ENCODE peak calls at places on chromosomes 3 and 15, in five cellular contexts. One of them, this sample, is unnamed. For H3K27me3, the result is how much of the 10 kb centered on the place peaks cover.

GRCh38 chr3:50303038-50303815 is at the start of gene HYAL1:
- DNase-seq in PC-9: no peak
- DNase-seq in keratinocyte: no peak
- DNase-seq in hepatocyte: peak
- DNase-seq in mammary epithelial cell: no peak
- DNase-seq in this sample: no peak

GRCh38 chr3:153144779-153145178 is 17.2 kb upstream of the RAP2B start:
- DNase-seq in PC-9: peak
- DNase-seq in hepatocyte: no peak
- DNase-seq in keratinocyte: no peak
- DNase-seq in mammary epithelial cell: peak
- DNase-seq in this sample: no peak

GRCh38 chr15:69735126-69735525 is 282.5 kb downstream of the RPLP1 start:
- DNase-seq in keratinocyte: no peak
- DNase-seq in PC-9: no peak
- DNase-seq in mammary epithelial cell: no peak
- DNase-seq in hepatocyte: peak
- DNase-seq in this sample: no peak

GRCh38 chr15:29682781-29683180 is 139.5 kb downstream of the TJP1 start:
- DNase-seq in mammary epithelial cell: peak
- DNase-seq in PC-9: no peak
- DNase-seq in hepatocyte: no peak
- DNase-seq in keratinocyte: no peak
- DNase-seq in this sample: no peak

GRCh38 chr3:99836681-99837080 is 19.0 kb downstream of the CMSS1 start:
- DNase-seq in hepatocyte: no peak
- DNase-seq in mammary epithelial cell: no peak
- DNase-seq in keratinocyte: no peak
- DNase-seq in PC-9: no peak
- DNase-seq in this sample: no peak

GRCh38 chr15:65095011-65095746 is 18.6 kb downstream of the KBTBD13 start:
- DNase-seq in PC-9: no peak
- DNase-seq in mammary epithelial cell: no peak
- DNase-seq in hepatocyte: peak
- DNase-seq in keratinocyte: no peak
- DNase-seq in this sample: no peak

GRCh38 chr3:49092948-49093852 is 671 bp downstream of the QRICH1 start:
- DNase-seq in keratinocyte: peak
- DNase-seq in mammary epithelial cell: peak
- DNase-seq in PC-9: peak
- DNase-seq in hepatocyte: peak
- DNase-seq in this sample: peak

GRCh38 chr15:84821501-84822021 is 4.4 kb downstream of the ALPK3 start:
- DNase-seq in PC-9: no peak
- DNase-seq in keratinocyte: no peak
- DNase-seq in hepatocyte: no peak
- DNase-seq in mammary epithelial cell: no peak
- DNase-seq in this sample: no peak

GRCh38 chr3:11690863-11691833 is 47.4 kb upstream of the VGLL4 start:
- DNase-seq in hepatocyte: peak
- DNase-seq in mammary epithelial cell: peak
- DNase-seq in PC-9: peak
- DNase-seq in keratinocyte: no peak
- DNase-seq in this sample: peak

GRCh38 chr15:99431661-99432091 is 134.1 kb upstream of the MEF2A start:
- DNase-seq in mammary epithelial cell: no peak
- DNase-seq in keratinocyte: no peak
- DNase-seq in hepatocyte: no peak
- DNase-seq in PC-9: no peak
- DNase-seq in this sample: no peak

GRCh38 chr15:48244923-48245322 is 38.8 kb downstream of the SLC12A1 start:
- DNase-seq in mammary epithelial cell: peak
- DNase-seq in keratinocyte: no peak
- DNase-seq in hepatocyte: no peak
- DNase-seq in PC-9: no peak
- DNase-seq in this sample: no peak

GRCh38 chr15:20340331-20340811 is 201.2 kb downstream of the GOLGA6L6 start:
- DNase-seq in keratinocyte: no peak
- DNase-seq in mammary epithelial cell: peak
- DNase-seq in PC-9: peak
- DNase-seq in hepatocyte: peak
- DNase-seq in this sample: no peak

GRCh38 chr3:182947892-182948291 is 32.4 kb downstream of the DCUN1D1 start:
- DNase-seq in PC-9: peak
- DNase-seq in mammary epithelial cell: no peak
- DNase-seq in hepatocyte: no peak
- DNase-seq in keratinocyte: no peak
- DNase-seq in this sample: no peak

GRCh38 chr3:38004415-38005075 is 14.0 kb downstream of the VILL start:
- DNase-seq in hepatocyte: peak
- DNase-seq in keratinocyte: no peak
- DNase-seq in mammary epithelial cell: peak
- DNase-seq in PC-9: peak
- DNase-seq in this sample: no peak

GRCh38 chr3:171374661-171375285 is 85.4 kb downstream of the TNIK start:
- DNase-seq in keratinocyte: no peak
- DNase-seq in mammary epithelial cell: peak
- DNase-seq in hepatocyte: no peak
- DNase-seq in PC-9: peak
- DNase-seq in this sample: no peak

GRCh38 chr3:14360123-14360881 is 42.1 kb upstream of the SLC6A6 start:
- DNase-seq in mammary epithelial cell: no peak
- DNase-seq in PC-9: no peak
- DNase-seq in hepatocyte: no peak
- DNase-seq in keratinocyte: no peak
- DNase-seq in this sample: no peak

GRCh38 chr3:10764314-10765051 is 51.5 kb upstream of the SLC6A11 start:
- DNase-seq in hepatocyte: no peak
- DNase-seq in keratinocyte: no peak
- DNase-seq in mammary epithelial cell: no peak
- DNase-seq in PC-9: no peak
- DNase-seq in this sample: no peak

GRCh38 chr15:47384316-47384715 is 333.0 kb upstream of the SEMA6D start:
- DNase-seq in hepatocyte: peak
- DNase-seq in PC-9: no peak
- DNase-seq in keratinocyte: peak
- DNase-seq in mammary epithelial cell: peak
- DNase-seq in this sample: peak

GRCh38 chr15:47194718-47195117 is 522.6 kb upstream of the SEMA6D start:
- DNase-seq in PC-9: no peak
- DNase-seq in keratinocyte: no peak
- DNase-seq in hepatocyte: peak
- DNase-seq in mammary epithelial cell: peak
- DNase-seq in this sample: no peak

GRCh38 chr15:63598467-63599400 is 1.5 kb downstream of the FBXL22 start:
- DNase-seq in keratinocyte: no peak
- DNase-seq in mammary epithelial cell: no peak
- DNase-seq in hepatocyte: peak
- DNase-seq in PC-9: no peak
- DNase-seq in this sample: no peak

GRCh38 chr3:134640872-134641470 is 9.9 kb downstream of the KY start:
- DNase-seq in mammary epithelial cell: no peak
- DNase-seq in PC-9: no peak
- DNase-seq in keratinocyte: no peak
- DNase-seq in hepatocyte: peak
- DNase-seq in this sample: no peak

GRCh38 chr15:51097553-51098330 is 3.0 kb upstream of the TNFAIP8L3 start:
- DNase-seq in keratinocyte: no peak
- DNase-seq in hepatocyte: peak
- DNase-seq in mammary epithelial cell: peak
- DNase-seq in PC-9: no peak
- DNase-seq in this sample: no peak

GRCh38 chr3:50515565-50516047 is 12.2 kb upstream of the CACNA2D2 start:
- DNase-seq in hepatocyte: peak
- DNase-seq in mammary epithelial cell: no peak
- DNase-seq in PC-9: no peak
- DNase-seq in keratinocyte: no peak
- DNase-seq in this sample: no peak

GRCh38 chr15:25022233-25022632 is 67.4 kb downstream of the SNRPN start:
- DNase-seq in mammary epithelial cell: peak
- DNase-seq in PC-9: no peak
- DNase-seq in keratinocyte: no peak
- DNase-seq in hepatocyte: no peak
- DNase-seq in this sample: peak

GRCh38 chr15:63600001-63600645 is 2.9 kb downstream of the FBXL22 start:
- DNase-seq in keratinocyte: no peak
- DNase-seq in PC-9: no peak
- DNase-seq in mammary epithelial cell: no peak
- DNase-seq in hepatocyte: peak
- DNase-seq in this sample: no peak

GRCh38 chr3:119145500-119146167 is at the start of gene TEX55:
- DNase-seq in keratinocyte: no peak
- DNase-seq in hepatocyte: peak
- DNase-seq in PC-9: no peak
- DNase-seq in mammary epithelial cell: peak
- DNase-seq in this sample: no peak

GRCh38 chr3:41681479-41681878 is 280.4 kb downstream of the ULK4 start:
- DNase-seq in keratinocyte: no peak
- DNase-seq in PC-9: peak
- DNase-seq in mammary epithelial cell: peak
- DNase-seq in hepatocyte: peak
- DNase-seq in this sample: peak

GRCh38 chr15:41104234-41104633 is 11.8 kb downstream of the INO80 start:
- DNase-seq in PC-9: no peak
- DNase-seq in keratinocyte: no peak
- DNase-seq in hepatocyte: no peak
- DNase-seq in mammary epithelial cell: peak
- DNase-seq in this sample: no peak

GRCh38 chr3:138281561-138281960 is 48.1 kb downstream of the NME9 start:
- DNase-seq in keratinocyte: no peak
- DNase-seq in hepatocyte: no peak
- DNase-seq in mammary epithelial cell: no peak
- DNase-seq in PC-9: no peak
- DNase-seq in this sample: no peak

GRCh38 chr3:49656541-49657112 is 17.5 kb upstream of the APEH start:
- DNase-seq in PC-9: no peak
- DNase-seq in mammary epithelial cell: no peak
- DNase-seq in keratinocyte: no peak
- DNase-seq in hepatocyte: no peak
- DNase-seq in this sample: no peak

DNA sequence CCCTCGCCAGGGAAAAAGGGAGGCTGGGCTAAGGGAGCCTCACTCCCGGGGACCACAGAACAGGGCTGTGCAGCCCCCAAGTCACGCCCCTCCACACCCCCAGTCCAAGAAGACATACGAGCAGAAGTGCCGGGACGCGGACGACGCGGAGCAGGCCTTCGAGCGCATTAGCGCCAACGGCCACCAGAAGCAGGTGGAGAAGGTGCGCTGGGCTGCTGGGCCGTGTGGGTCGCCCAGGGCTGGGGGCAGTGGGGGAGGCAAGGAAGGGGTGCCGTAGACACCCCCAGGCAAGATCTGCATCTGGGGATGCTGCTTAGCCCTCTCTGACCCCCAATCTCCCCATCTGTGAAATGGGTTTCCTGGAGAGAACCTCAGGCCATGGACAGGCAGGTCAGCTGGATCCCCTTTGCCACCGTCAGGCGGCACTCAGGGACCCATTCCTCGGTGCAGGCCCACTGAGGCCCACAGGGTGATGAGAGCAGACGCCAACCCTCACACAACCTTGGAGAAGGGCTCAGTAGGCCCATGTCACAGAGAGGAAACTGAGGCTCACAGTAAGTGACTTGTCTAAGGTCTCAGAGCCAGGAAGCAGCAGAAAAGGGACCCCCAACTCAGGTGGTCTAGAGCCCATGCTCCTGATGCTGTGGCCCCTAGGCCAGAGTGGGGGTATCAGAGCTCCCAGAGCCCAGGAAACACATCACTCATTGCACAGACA is 33.7 kb downstream of the PSTPIP1 start:
- DNase-seq in mammary epithelial cell: no peak
- DNase-seq in keratinocyte: no peak
- DNase-seq in hepatocyte: no peak
- DNase-seq in PC-9: no peak
- DNase-seq in this sample: no peak
- H3K4me3 ChIP-seq in mammary epithelial cell: no peak
- H3K4me3 ChIP-seq in keratinocyte: no peak
- H3K4me3 ChIP-seq in hepatocyte: no peak
- H3K4me3 ChIP-seq in PC-9: no peak
- H3K4me3 ChIP-seq in this sample: peak

DNA sequence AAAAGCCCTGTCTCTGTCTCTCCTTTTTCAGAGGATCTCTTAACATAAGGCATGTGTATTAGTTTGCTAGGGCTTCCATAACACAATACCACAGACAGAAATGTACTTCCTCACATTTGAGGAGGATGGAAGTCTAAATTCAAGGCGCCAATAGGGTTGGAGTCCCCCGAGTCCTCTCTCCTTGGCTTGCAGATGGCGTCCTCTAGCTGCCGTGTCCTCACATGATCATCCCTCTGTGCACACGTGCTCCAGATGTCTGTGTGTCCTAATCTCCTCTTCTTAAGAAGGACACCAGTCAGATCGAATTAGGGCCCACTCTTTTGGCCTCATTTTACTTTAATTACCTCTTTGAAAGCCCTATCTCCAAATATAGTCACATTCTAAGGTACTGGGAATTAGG is 23.1 kb upstream of the BFSP2 start:
- DNase-seq in PC-9: no peak
- DNase-seq in hepatocyte: no peak
- DNase-seq in mammary epithelial cell: no peak
- DNase-seq in keratinocyte: no peak
- DNase-seq in this sample: no peak
- TF ChIP-seq CTCF in PC-9: no peak
- TF ChIP-seq CTCF in hepatocyte: peak
- TF ChIP-seq CTCF in mammary epithelial cell: no peak
- TF ChIP-seq CTCF in keratinocyte: no peak
- TF ChIP-seq CTCF in this sample: peak

GRCh38 chr15:96322401-96323249 is 7.9 kb upstream of the NR2F2 start:
- DNase-seq in hepatocyte: peak
- DNase-seq in mammary epithelial cell: no peak
- DNase-seq in PC-9: no peak
- DNase-seq in keratinocyte: no peak
- DNase-seq in this sample: no peak
- H3K27me3 ChIP-seq in hepatocyte: under half
- H3K27me3 ChIP-seq in mammary epithelial cell: under half
- H3K27me3 ChIP-seq in PC-9: under half
- H3K27me3 ChIP-seq in keratinocyte: under half
- H3K27me3 ChIP-seq in this sample: under half

DNA sequence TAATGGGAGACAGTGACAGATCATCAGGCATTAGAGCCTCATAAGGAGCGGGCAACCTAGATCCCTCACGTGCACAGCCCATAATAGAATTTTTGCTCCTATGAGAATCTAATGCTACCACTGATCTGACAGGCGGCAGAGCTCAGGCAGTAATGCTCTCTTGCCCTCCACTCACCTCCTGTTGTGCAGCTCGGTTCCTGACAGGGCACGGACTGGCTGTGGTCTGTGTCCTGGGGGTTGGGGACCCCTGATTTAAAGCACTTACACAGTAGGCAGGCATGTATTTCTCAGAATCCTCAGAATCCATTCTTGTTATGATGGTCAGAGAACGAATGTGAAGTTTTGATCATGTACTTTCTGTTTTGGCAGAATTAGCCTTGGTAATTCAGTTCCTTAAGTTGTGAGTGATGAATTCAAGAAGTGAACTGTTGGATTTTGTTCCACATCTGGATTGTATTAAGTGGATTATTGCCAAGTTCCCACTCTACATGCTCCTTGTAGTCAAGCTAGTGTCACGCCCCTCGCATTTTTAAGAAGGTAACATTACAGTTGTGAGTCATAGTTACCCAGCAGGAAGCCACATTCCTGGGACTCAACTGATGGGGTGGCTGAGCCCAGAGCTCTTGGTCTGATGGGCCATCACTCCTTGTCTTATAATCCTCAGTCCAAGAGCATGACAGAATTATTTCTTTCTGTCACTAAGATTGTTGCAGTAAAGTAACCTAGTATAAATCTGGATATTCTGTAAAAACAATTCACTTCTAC is 102.5 kb downstream of the PTPRG start:
- DNase-seq in PC-9: peak
- DNase-seq in mammary epithelial cell: peak
- DNase-seq in keratinocyte: no peak
- DNase-seq in hepatocyte: peak
- DNase-seq in this sample: peak
- H3K4me3 ChIP-seq in PC-9: no peak
- H3K4me3 ChIP-seq in mammary epithelial cell: no peak
- H3K4me3 ChIP-seq in keratinocyte: no peak
- H3K4me3 ChIP-seq in hepatocyte: no peak
- H3K4me3 ChIP-seq in this sample: no peak

This sample was measured in kidney epithelial cell.